ENCODE peak calls at places on chromosomes 16 and 17, in five cellular contexts. V is ovary, C is heart right ventricle, F is GM12865, G is tibial nerve. P is an unnamed sample.

GRCh38 chr16:2971985-2972784 is 3.0 kb downstream of the PAQR4 start:
- DNase-seq in V (no peak), C (no peak), F (no peak), G (no peak), P (no peak)

GRCh38 chr17:4997302-4998026 is at the start of the genes INCA1 and KIF1C:
- DNase-seq in V (peak), C (peak), F (peak), G (peak), P (peak)

GRCh38 chr17:34581446-34582184 is 2.2 kb downstream of the TMEM132E start:
- DNase-seq in V (no peak), C (no peak), F (no peak), G (no peak), P (no peak)

GRCh38 chr17:49512296-49513043 is 17.4 kb downstream of the NGFR start:
- DNase-seq in V (no peak), C (no peak), F (no peak), G (no peak), P (no peak)

GRCh38 chr16:81939164-81940067 is 71.9 kb downstream of the SDR42E1 start:
- DNase-seq in V (no peak), C (no peak), F (no peak), G (no peak), P (no peak)

GRCh38 chr16:21092951-21093350 is 57.7 kb downstream of the DNAH3 start:
- DNase-seq in V (no peak), C (no peak), F (no peak), G (no peak), P (no peak)

GRCh38 chr16:88334517-88335149 is 48.1 kb upstream of the ZNF469 start:
- DNase-seq in V (no peak), C (no peak), F (no peak), G (no peak), P (no peak)

GRCh38 chr16:85271198-85271597 is 158.9 kb upstream of the CIBAR2 start:
- DNase-seq in V (no peak), C (no peak), F (no peak), G (no peak), P (no peak)

GRCh38 chr16:55030944-55031343 is 100.3 kb downstream of the IRX5 start:
- DNase-seq in V (no peak), C (no peak), F (no peak), G (no peak), P (no peak)

GRCh38 chr17:77049440-77049839 is 91.3 kb upstream of the SEC14L1 start:
- DNase-seq in V (no peak), C (no peak), F (peak), G (no peak), P (no peak)

GRCh38 chr17:6077746-6078145 is 7.6 kb downstream of the WSCD1 start:
- DNase-seq in V (no peak), C (no peak), F (no peak), G (no peak), P (no peak)

GRCh38 chr16:19168173-19169080 is at the start of gene SYT17:
- DNase-seq in V (no peak), C (peak), F (no peak), G (no peak), P (peak)

GRCh38 chr17:20944014-20944905 is 98.6 kb downstream of the USP22 start:
- DNase-seq in V (no peak), C (no peak), F (peak), G (no peak), P (no peak)

GRCh38 chr17:49930880-49931279 is 38.1 kb upstream of the DLX4 start:
- DNase-seq in V (no peak), C (no peak), F (no peak), G (no peak), P (no peak)

GRCh38 chr16:56625943-56626654 is 518 bp downstream of the MT1E start:
- DNase-seq in V (peak), C (peak), F (no peak), G (no peak), P (no peak)

GRCh38 chr17:61496174-61496956 is 44.1 kb downstream of the TBX4 start:
- DNase-seq in V (no peak), C (no peak), F (no peak), G (no peak), P (no peak)

GRCh38 chr16:81627024-81627423 is 152.1 kb upstream of the PLCG2 start:
- DNase-seq in V (no peak), C (no peak), F (no peak), G (no peak), P (no peak)

GRCh38 chr16:8936421-8936820 is 27.3 kb downstream of the USP7 start:
- DNase-seq in V (no peak), C (no peak), F (peak), G (no peak), P (no peak)

GRCh38 chr17:58617563-58617962 is 74.3 kb downstream of the TEX14 start:
- DNase-seq in V (no peak), C (no peak), F (peak), G (no peak), P (no peak)

GRCh38 chr16:57994778-57995177 is 5.7 kb downstream of the ZNF319 start:
- DNase-seq in V (no peak), C (peak), F (peak), G (no peak), P (peak)
- TF ChIP-seq CTCF in V (no peak), C (peak), F (peak), G (peak), P (peak)

DNA sequence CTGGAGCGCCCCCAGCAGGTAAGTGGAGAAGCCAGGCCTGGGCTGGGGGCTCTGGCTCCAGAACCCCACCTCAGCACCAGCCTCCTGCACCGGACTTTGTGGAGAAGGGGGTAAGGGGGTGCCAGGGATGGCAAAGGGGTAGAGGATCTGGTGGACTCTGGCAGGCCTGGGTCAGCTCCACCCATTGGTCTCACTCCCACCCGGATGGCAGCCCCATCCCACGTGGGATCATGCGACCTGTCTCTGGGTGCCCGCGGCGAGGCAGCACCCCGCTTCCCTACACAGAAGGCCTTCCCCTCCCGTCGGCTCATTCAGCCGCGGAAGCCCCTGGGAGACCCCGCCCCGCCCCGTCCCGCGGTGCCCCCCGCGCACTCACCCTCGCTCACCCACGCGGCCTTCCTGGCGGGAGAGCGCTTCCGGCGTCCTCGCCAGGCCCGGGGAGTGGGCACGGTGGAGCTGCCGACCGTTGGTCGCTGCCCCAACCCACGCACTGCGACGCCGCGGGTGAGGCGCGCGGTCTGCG is 498 bp upstream of the PLEKHG4 start:
- DNase-seq in V (no peak), C (no peak), F (peak), G (no peak), P (no peak)
- TF ChIP-seq CTCF in V (no peak), C (no peak), F (peak), G (no peak), P (no peak)

DNA sequence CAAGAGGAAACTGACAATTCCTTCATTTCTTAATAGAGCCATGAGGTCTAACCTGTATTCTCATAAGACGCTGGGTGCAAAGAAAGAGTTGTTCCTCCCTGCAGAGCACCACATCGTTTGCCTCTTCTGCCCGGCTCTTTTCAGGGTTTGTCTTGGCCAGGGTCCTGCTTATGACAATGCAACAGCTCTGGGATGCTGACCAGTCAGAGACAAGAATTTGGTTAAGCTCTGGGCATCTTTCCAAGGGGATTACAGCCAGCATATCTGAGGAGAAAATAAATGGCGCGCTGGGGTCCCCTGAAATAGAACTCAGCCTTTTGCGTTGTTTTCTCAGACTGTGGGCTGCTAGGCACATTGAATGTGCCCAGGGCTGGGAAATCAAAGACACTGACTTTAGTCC is 128.6 kb downstream of the SHISA6 start:
- DNase-seq in V (no peak), C (no peak), F (no peak), G (no peak), P (no peak)
- TF ChIP-seq CTCF in V (no peak), C (no peak), F (no peak), G (no peak), P (no peak)

DNA sequence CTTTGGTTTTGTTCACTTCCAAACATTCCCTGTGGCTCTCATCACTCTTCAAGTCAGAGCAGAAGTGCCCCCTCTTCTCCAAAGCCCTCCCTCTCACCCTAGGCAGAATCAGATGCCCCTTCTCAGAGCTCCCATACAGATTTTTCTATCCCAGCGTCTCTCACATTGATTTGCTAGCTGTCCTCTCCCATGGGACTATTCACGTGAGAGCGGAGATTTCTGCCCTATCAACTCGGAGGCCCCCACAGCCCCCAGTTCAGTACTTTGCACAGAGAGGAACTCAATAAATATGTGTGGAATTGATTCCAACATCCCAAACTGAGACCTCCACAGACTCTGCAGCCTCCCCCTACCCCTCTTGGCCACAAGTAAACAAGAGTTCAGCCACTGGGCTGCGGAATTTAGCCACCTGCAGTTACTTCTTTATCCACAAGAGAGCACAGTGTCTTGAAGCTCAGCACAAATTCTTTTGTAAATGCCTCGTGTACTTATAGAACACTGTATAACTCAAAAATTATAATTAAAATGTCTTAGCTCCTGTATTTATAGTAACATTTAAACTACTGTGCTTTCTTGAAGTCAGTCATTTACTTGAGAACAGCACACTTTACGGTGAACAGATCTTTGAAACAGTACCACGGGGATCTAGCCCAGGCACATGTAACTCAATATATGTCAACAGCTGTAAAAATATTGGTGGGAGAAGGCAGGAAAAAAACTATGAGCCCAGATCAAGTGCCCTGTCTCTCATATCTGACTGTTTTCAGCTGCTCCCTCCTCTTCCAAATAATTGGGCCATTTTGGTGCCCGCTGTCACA is 182.9 kb downstream of the C16orf78 start:
- DNase-seq in V (no peak), C (no peak), F (peak), G (no peak), P (peak)
- TF ChIP-seq CTCF in V (no peak), C (peak), F (peak), G (peak), P (peak)

GRCh38 chr16:67015317-67015731 is 13.6 kb upstream of the CBFB start:
- DNase-seq in V (no peak), C (no peak), F (no peak), G (peak), P (no peak)
- TF ChIP-seq CTCF in V (no peak), C (no peak), F (no peak), G (no peak), P (no peak)

DNA sequence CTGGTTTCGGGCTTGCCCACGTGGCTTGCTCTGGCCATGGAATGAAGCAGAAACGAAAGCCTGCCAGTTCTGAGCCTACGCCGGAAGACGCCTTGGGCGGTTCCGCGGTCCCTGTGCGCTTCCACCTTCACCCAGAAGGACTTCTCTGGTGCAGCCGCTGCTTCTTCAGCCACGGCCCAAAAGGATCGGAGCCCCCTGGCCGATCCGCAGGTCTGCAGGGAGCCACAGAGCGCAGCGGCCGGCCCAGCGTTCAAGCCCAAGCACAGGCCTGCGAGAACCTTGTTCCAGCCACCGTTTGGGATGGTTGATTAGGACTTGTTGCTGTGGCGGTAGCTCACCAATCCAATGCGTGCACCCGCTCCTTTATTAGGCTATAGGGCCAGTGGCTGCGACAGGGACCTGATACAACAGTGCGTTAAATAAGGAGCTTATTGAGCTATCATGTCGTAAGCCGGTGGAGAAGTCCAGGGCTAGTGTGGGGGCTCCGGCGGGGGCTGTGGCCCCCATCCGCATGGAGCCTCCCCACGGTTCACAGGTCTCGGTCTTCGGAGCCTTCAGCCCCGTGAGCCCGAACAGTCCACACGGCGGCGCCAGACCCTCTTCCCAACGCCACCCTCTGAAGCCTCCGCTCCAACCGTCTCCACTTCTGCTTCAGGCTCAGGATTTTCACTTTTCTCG is 10.2 kb upstream of the MPP2 start:
- DNase-seq in V (no peak), C (peak), F (peak), G (no peak), P (no peak)
- TF ChIP-seq CTCF in V (no peak), C (peak), F (peak), G (peak), P (peak)

GRCh38 chr17:74314877-74315276 is 11.1 kb upstream of the KIF19 start:
- DNase-seq in V (no peak), C (no peak), F (no peak), G (no peak), P (no peak)
- TF ChIP-seq CTCF in V (no peak), C (no peak), F (no peak), G (no peak), P (no peak)

P was measured in neural crest cell.